ENCODE peak calls at places on chromosomes 16 and 17, in ten cellular contexts. One of them, this sample, is unnamed.

GRCh38 chr16:55031481-55031880 is 100.8 kb downstream of the IRX5 start:
- DNase-seq in right lobe of liver: no peak
- DNase-seq in IMR-90: no peak
- DNase-seq in stomach: no peak
- DNase-seq in PC-9: no peak
- DNase-seq in dorsolateral prefrontal cortex: no peak
- DNase-seq in brain microvascular endothelial cell: no peak
- DNase-seq in A549: no peak
- DNase-seq in colonic mucosa: no peak
- DNase-seq in psoas muscle: no peak
- DNase-seq in this sample: no peak

GRCh38 chr17:7240375-7240774 is 1.1 kb upstream of the PHF23 start:
- DNase-seq in A549: no peak
- DNase-seq in IMR-90: no peak
- DNase-seq in right lobe of liver: no peak
- DNase-seq in brain microvascular endothelial cell: no peak
- DNase-seq in colonic mucosa: no peak
- DNase-seq in psoas muscle: no peak
- DNase-seq in dorsolateral prefrontal cortex: no peak
- DNase-seq in stomach: no peak
- DNase-seq in PC-9: no peak
- DNase-seq in this sample: no peak

GRCh38 chr17:75315541-75316243 is 26.5 kb upstream of the SLC25A19 start:
- DNase-seq in A549: no peak
- DNase-seq in PC-9: no peak
- DNase-seq in stomach: no peak
- DNase-seq in dorsolateral prefrontal cortex: no peak
- DNase-seq in brain microvascular endothelial cell: no peak
- DNase-seq in psoas muscle: no peak
- DNase-seq in IMR-90: peak
- DNase-seq in colonic mucosa: no peak
- DNase-seq in right lobe of liver: no peak
- DNase-seq in this sample: no peak

GRCh38 chr16:64751906-64752305 is 370.0 kb downstream of the CDH11 start:
- DNase-seq in brain microvascular endothelial cell: peak
- DNase-seq in IMR-90: peak
- DNase-seq in colonic mucosa: no peak
- DNase-seq in dorsolateral prefrontal cortex: no peak
- DNase-seq in right lobe of liver: no peak
- DNase-seq in A549: no peak
- DNase-seq in stomach: no peak
- DNase-seq in psoas muscle: no peak
- DNase-seq in PC-9: no peak
- DNase-seq in this sample: peak

GRCh38 chr17:34207572-34207971 is 47.5 kb upstream of the CCL2 start:
- DNase-seq in colonic mucosa: no peak
- DNase-seq in PC-9: no peak
- DNase-seq in right lobe of liver: no peak
- DNase-seq in IMR-90: no peak
- DNase-seq in dorsolateral prefrontal cortex: no peak
- DNase-seq in psoas muscle: no peak
- DNase-seq in A549: no peak
- DNase-seq in stomach: no peak
- DNase-seq in brain microvascular endothelial cell: no peak
- DNase-seq in this sample: no peak

GRCh38 chr17:42891539-42892152 is 9.0 kb upstream of the G6PC1 start:
- DNase-seq in IMR-90: peak
- DNase-seq in stomach: peak
- DNase-seq in A549: no peak
- DNase-seq in colonic mucosa: no peak
- DNase-seq in right lobe of liver: peak
- DNase-seq in brain microvascular endothelial cell: peak
- DNase-seq in dorsolateral prefrontal cortex: no peak
- DNase-seq in PC-9: no peak
- DNase-seq in psoas muscle: peak
- DNase-seq in this sample: peak

GRCh38 chr16:68760671-68761275 is 23.7 kb downstream of the CDH1 start:
- DNase-seq in PC-9: peak
- DNase-seq in A549: peak
- DNase-seq in right lobe of liver: no peak
- DNase-seq in brain microvascular endothelial cell: peak
- DNase-seq in colonic mucosa: no peak
- DNase-seq in IMR-90: peak
- DNase-seq in psoas muscle: no peak
- DNase-seq in dorsolateral prefrontal cortex: peak
- DNase-seq in stomach: no peak
- DNase-seq in this sample: no peak

GRCh38 chr16:78376452-78376851 is 277.0 kb downstream of the WWOX start:
- DNase-seq in right lobe of liver: no peak
- DNase-seq in stomach: no peak
- DNase-seq in A549: no peak
- DNase-seq in dorsolateral prefrontal cortex: no peak
- DNase-seq in IMR-90: no peak
- DNase-seq in psoas muscle: no peak
- DNase-seq in brain microvascular endothelial cell: no peak
- DNase-seq in colonic mucosa: no peak
- DNase-seq in PC-9: no peak
- DNase-seq in this sample: no peak

GRCh38 chr17:55757659-55758058 is 6.8 kb downstream of the PCTP start:
- DNase-seq in psoas muscle: no peak
- DNase-seq in right lobe of liver: no peak
- DNase-seq in stomach: no peak
- DNase-seq in PC-9: no peak
- DNase-seq in colonic mucosa: no peak
- DNase-seq in brain microvascular endothelial cell: no peak
- DNase-seq in dorsolateral prefrontal cortex: no peak
- DNase-seq in A549: no peak
- DNase-seq in IMR-90: no peak
- DNase-seq in this sample: no peak

GRCh38 chr17:17224137-17224536 is 12.8 kb downstream of the FLCN start:
- DNase-seq in psoas muscle: peak
- DNase-seq in right lobe of liver: no peak
- DNase-seq in IMR-90: no peak
- DNase-seq in PC-9: no peak
- DNase-seq in colonic mucosa: no peak
- DNase-seq in A549: no peak
- DNase-seq in dorsolateral prefrontal cortex: no peak
- DNase-seq in stomach: no peak
- DNase-seq in brain microvascular endothelial cell: no peak
- DNase-seq in this sample: no peak

GRCh38 chr17:33202011-33202410 is 91.1 kb downstream of the ASIC2 start:
- DNase-seq in PC-9: no peak
- DNase-seq in IMR-90: no peak
- DNase-seq in psoas muscle: no peak
- DNase-seq in colonic mucosa: no peak
- DNase-seq in A549: no peak
- DNase-seq in right lobe of liver: no peak
- DNase-seq in stomach: no peak
- DNase-seq in brain microvascular endothelial cell: no peak
- DNase-seq in dorsolateral prefrontal cortex: no peak
- DNase-seq in this sample: no peak

GRCh38 chr17:48612854-48613691 is 2.0 kb downstream of the HOXB8 start:
- DNase-seq in dorsolateral prefrontal cortex: no peak
- DNase-seq in IMR-90: peak
- DNase-seq in psoas muscle: no peak
- DNase-seq in colonic mucosa: no peak
- DNase-seq in PC-9: peak
- DNase-seq in brain microvascular endothelial cell: no peak
- DNase-seq in stomach: no peak
- DNase-seq in right lobe of liver: no peak
- DNase-seq in A549: peak
- DNase-seq in this sample: no peak

GRCh38 chr16:85484337-85485295 is 128.5 kb upstream of the GSE1 start:
- DNase-seq in PC-9: no peak
- DNase-seq in psoas muscle: no peak
- DNase-seq in stomach: peak
- DNase-seq in right lobe of liver: no peak
- DNase-seq in dorsolateral prefrontal cortex: no peak
- DNase-seq in A549: no peak
- DNase-seq in colonic mucosa: no peak
- DNase-seq in IMR-90: no peak
- DNase-seq in brain microvascular endothelial cell: no peak
- DNase-seq in this sample: no peak

GRCh38 chr17:17120716-17121115 is 78.5 kb downstream of the MPRIP start:
- DNase-seq in brain microvascular endothelial cell: no peak
- DNase-seq in psoas muscle: peak
- DNase-seq in A549: no peak
- DNase-seq in colonic mucosa: peak
- DNase-seq in right lobe of liver: no peak
- DNase-seq in stomach: no peak
- DNase-seq in IMR-90: no peak
- DNase-seq in dorsolateral prefrontal cortex: no peak
- DNase-seq in PC-9: no peak
- DNase-seq in this sample: no peak

GRCh38 chr17:5122586-5123342 is 6.9 kb downstream of the USP6 start:
- DNase-seq in right lobe of liver: peak
- DNase-seq in stomach: peak
- DNase-seq in colonic mucosa: no peak
- DNase-seq in dorsolateral prefrontal cortex: no peak
- DNase-seq in brain microvascular endothelial cell: no peak
- DNase-seq in IMR-90: no peak
- DNase-seq in A549: no peak
- DNase-seq in psoas muscle: peak
- DNase-seq in PC-9: no peak
- DNase-seq in this sample: no peak

GRCh38 chr17:77319211-77320031 is 178.7 kb downstream of the SEC14L1 start:
- DNase-seq in stomach: peak
- DNase-seq in A549: peak
- DNase-seq in PC-9: peak
- DNase-seq in psoas muscle: peak
- DNase-seq in right lobe of liver: peak
- DNase-seq in colonic mucosa: peak
- DNase-seq in dorsolateral prefrontal cortex: peak
- DNase-seq in brain microvascular endothelial cell: peak
- DNase-seq in IMR-90: peak
- DNase-seq in this sample: no peak
- H3K4me3 ChIP-seq in stomach: peak
- H3K4me3 ChIP-seq in A549: peak
- H3K4me3 ChIP-seq in PC-9: peak
- H3K4me3 ChIP-seq in psoas muscle: peak
- H3K4me3 ChIP-seq in right lobe of liver: peak
- H3K4me3 ChIP-seq in colonic mucosa: peak
- H3K4me3 ChIP-seq in dorsolateral prefrontal cortex: peak
- H3K4me3 ChIP-seq in brain microvascular endothelial cell: peak
- H3K4me3 ChIP-seq in IMR-90: peak
- H3K4me3 ChIP-seq in this sample: peak

GRCh38 chr17:82301916-82302497 is 15.4 kb downstream of the CD7 start:
- DNase-seq in A549: no peak
- DNase-seq in dorsolateral prefrontal cortex: no peak
- DNase-seq in IMR-90: no peak
- DNase-seq in brain microvascular endothelial cell: no peak
- DNase-seq in psoas muscle: no peak
- DNase-seq in colonic mucosa: no peak
- DNase-seq in PC-9: no peak
- DNase-seq in right lobe of liver: no peak
- DNase-seq in stomach: no peak
- DNase-seq in this sample: no peak
- TF ChIP-seq CTCF in A549: no peak
- TF ChIP-seq CTCF in dorsolateral prefrontal cortex: no peak
- TF ChIP-seq CTCF in IMR-90: no peak
- TF ChIP-seq CTCF in brain microvascular endothelial cell: no peak
- TF ChIP-seq CTCF in psoas muscle: no peak
- TF ChIP-seq CTCF in colonic mucosa: no peak
- TF ChIP-seq CTCF in PC-9: no peak
- TF ChIP-seq CTCF in right lobe of liver: no peak
- TF ChIP-seq CTCF in stomach: no peak
- TF ChIP-seq CTCF in this sample: no peak

DNA sequence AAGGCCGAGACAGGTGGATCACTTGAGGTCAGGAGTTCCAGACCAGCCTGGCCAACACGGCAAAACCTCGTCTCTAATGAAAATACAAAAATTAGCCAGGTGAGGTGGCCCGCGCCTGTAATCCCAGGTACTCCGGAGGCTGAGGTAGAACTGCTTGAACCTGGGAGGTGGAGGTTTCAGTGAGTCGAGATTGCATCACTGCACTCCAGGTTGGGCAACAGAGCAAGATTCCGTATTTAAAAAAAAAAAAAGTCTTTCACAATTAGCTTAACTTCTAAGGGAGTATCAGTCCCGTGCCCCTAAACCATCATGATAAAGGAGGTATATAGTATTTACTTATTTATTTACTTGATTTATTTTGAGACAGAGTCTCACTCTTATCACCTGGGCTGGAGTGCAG is 3.4 kb upstream of the MEFV start:
- DNase-seq in dorsolateral prefrontal cortex: no peak
- DNase-seq in right lobe of liver: no peak
- DNase-seq in A549: no peak
- DNase-seq in psoas muscle: no peak
- DNase-seq in colonic mucosa: no peak
- DNase-seq in stomach: no peak
- DNase-seq in PC-9: no peak
- DNase-seq in IMR-90: no peak
- DNase-seq in brain microvascular endothelial cell: no peak
- DNase-seq in this sample: no peak
- H3K27ac ChIP-seq in dorsolateral prefrontal cortex: no peak
- H3K27ac ChIP-seq in right lobe of liver: peak
- H3K27ac ChIP-seq in A549: no peak
- H3K27ac ChIP-seq in psoas muscle: no peak
- H3K27ac ChIP-seq in colonic mucosa: no peak
- H3K27ac ChIP-seq in stomach: peak
- H3K27ac ChIP-seq in PC-9: no peak
- H3K27ac ChIP-seq in IMR-90: no peak
- H3K27ac ChIP-seq in brain microvascular endothelial cell: no peak
- H3K27ac ChIP-seq in this sample: no peak

GRCh38 chr16:29975134-29975538 is 1.5 kb downstream of the TAOK2 start:
- DNase-seq in dorsolateral prefrontal cortex: no peak
- DNase-seq in PC-9: no peak
- DNase-seq in colonic mucosa: no peak
- DNase-seq in psoas muscle: no peak
- DNase-seq in right lobe of liver: no peak
- DNase-seq in IMR-90: no peak
- DNase-seq in brain microvascular endothelial cell: no peak
- DNase-seq in stomach: no peak
- DNase-seq in A549: no peak
- DNase-seq in this sample: no peak
- H3K4me3 ChIP-seq in dorsolateral prefrontal cortex: peak
- H3K4me3 ChIP-seq in PC-9: peak
- H3K4me3 ChIP-seq in colonic mucosa: peak
- H3K4me3 ChIP-seq in psoas muscle: peak
- H3K4me3 ChIP-seq in right lobe of liver: peak
- H3K4me3 ChIP-seq in IMR-90: peak
- H3K4me3 ChIP-seq in brain microvascular endothelial cell: peak
- H3K4me3 ChIP-seq in stomach: peak
- H3K4me3 ChIP-seq in A549: peak
- H3K4me3 ChIP-seq in this sample: peak

DNA sequence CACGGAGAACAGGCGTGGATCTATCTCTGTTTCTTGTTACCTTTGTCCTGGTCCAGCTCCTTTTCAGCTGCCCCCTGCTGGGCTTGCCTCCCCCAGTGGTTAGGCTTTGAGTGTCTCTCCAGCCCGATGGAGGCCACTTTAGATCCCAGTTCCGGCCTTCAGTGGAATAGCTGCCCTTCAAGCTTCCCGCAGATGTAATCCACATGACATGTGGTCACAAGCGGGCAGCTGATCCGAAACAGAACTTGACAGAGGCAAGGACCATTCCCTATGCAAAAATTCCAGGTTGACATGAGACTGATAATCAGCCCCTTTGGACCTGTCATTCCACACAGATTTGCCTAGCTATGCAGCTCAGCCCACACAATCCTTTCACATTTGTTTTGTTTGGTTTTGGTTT is 40.6 kb upstream of the AQP8 start:
- DNase-seq in dorsolateral prefrontal cortex: no peak
- DNase-seq in psoas muscle: no peak
- DNase-seq in stomach: no peak
- DNase-seq in brain microvascular endothelial cell: no peak
- DNase-seq in right lobe of liver: no peak
- DNase-seq in IMR-90: no peak
- DNase-seq in PC-9: no peak
- DNase-seq in A549: no peak
- DNase-seq in colonic mucosa: no peak
- DNase-seq in this sample: no peak
- TF ChIP-seq CTCF in dorsolateral prefrontal cortex: no peak
- TF ChIP-seq CTCF in psoas muscle: no peak
- TF ChIP-seq CTCF in stomach: no peak
- TF ChIP-seq CTCF in brain microvascular endothelial cell: peak
- TF ChIP-seq CTCF in right lobe of liver: no peak
- TF ChIP-seq CTCF in IMR-90: no peak
- TF ChIP-seq CTCF in PC-9: no peak
- TF ChIP-seq CTCF in A549: no peak
- TF ChIP-seq CTCF in colonic mucosa: no peak
- TF ChIP-seq CTCF in this sample: no peak